ENCODE peak calls at places on chromosomes 5 and 9, in five cellular contexts. I is endodermal cell, H is esophagus squamous epithelium, G is small intestine, C is esophagus muscularis mucosa. N is an unnamed sample.

GRCh38 chr9:89839952-89840351 is 235.1 kb downstream of the GADD45G start:
- DNase-seq in I (peak; percentile 42), G (no peak), H (no peak), C (peak; percentile 89), N (no peak)

GRCh38 chr5:177134653-177135225 is 1.2 kb downstream of the NSD1 start:
- DNase-seq in I (no peak), C (no peak), H (no peak), G (no peak), N (peak; percentile 15)

GRCh38 chr9:132364068-132364467 is 9.3 kb upstream of the SETX start:
- DNase-seq in H (no peak), C (no peak), I (peak; percentile 10), G (peak; percentile 65), N (no peak)

GRCh38 chr5:150069619-150070276 is 16.6 kb downstream of the CSF1R start:
- DNase-seq in G (no peak), C (no peak), H (no peak), I (peak; percentile 71), N (no peak)

GRCh38 chr5:66875325-66875724 is 279.1 kb downstream of the MAST4 start:
- DNase-seq in I (no peak), G (no peak), H (no peak), C (no peak), N (no peak)

GRCh38 chr9:127898433-127899199 is 787 bp downstream of the ST6GALNAC6 start:
- DNase-seq in H (no peak), I (peak; percentile 73), G (no peak), C (no peak), N (no peak)

GRCh38 chr5:150058480-150059126 is 27.8 kb downstream of the CSF1R start:
- DNase-seq in G (peak; percentile 14), I (no peak), H (no peak), C (no peak), N (no peak)

GRCh38 chr5:16465544-16466432 is at the start of gene ZNF622:
- DNase-seq in G (peak; percentile 95), H (peak; percentile 54), I (peak; percentile 96), C (peak; percentile 96), N (peak; percentile 93)

GRCh38 chr9:124004608-124005007 is 7.0 kb upstream of the LHX2 start:
- DNase-seq in I (no peak), G (no peak), H (no peak), C (no peak), N (no peak)

GRCh38 chr5:79924936-79925893 is 65.8 kb downstream of the MTX3 start:
- DNase-seq in I (peak; percentile 69), H (no peak), G (no peak), C (peak; percentile 34), N (no peak)

GRCh38 chr5:98069876-98070512 is 703.5 kb upstream of the RGMB start:
- DNase-seq in I (no peak), G (no peak), C (no peak), H (no peak), N (no peak)

GRCh38 chr9:14961372-14962068 is 51.3 kb upstream of the FREM1 start:
- DNase-seq in I (peak; percentile 69), H (no peak), C (no peak), G (peak; percentile 99), N (peak; percentile 36)

GRCh38 chr5:128213340-128213739 is 129.8 kb downstream of the SLC12A2 start:
- DNase-seq in H (no peak), G (peak; percentile 54), C (no peak), I (peak; percentile 83), N (no peak)

GRCh38 chr5:173727839-173728778 is 111.7 kb upstream of the BOD1 start:
- DNase-seq in I (no peak), H (no peak), G (peak; percentile 39), C (no peak), N (no peak)

GRCh38 chr9:121463026-121463827 is 36.4 kb downstream of the GGTA1 start:
- DNase-seq in I (peak; percentile 95), G (no peak), H (no peak), C (no peak), N (peak; percentile 54)

GRCh38 chr5:175285263-175285662 is 158.7 kb downstream of the DRD1 start:
- DNase-seq in C (no peak), I (no peak), H (no peak), G (peak; percentile 42), N (no peak)

GRCh38 chr5:76794871-76795270 is 24.0 kb upstream of the F2RL1 start:
- DNase-seq in I (no peak), H (no peak), G (no peak), C (no peak), N (no peak)

GRCh38 chr9:84170521-84171141 is 169.9 kb downstream of the SLC28A3 start:
- DNase-seq in H (no peak), G (peak; percentile 69), I (peak; percentile 68), C (peak; percentile 96), N (no peak)

GRCh38 chr5:139636975-139637408 is 11.2 kb upstream of the CXXC5 start:
- DNase-seq in I (no peak), G (peak; percentile 53), C (no peak), H (no peak), N (no peak)

GRCh38 chr5:63128018-63128417 is 549.4 kb downstream of the LRRC70 start:
- DNase-seq in I (no peak), G (no peak), H (no peak), C (no peak), N (no peak)

GRCh38 chr5:107598958-107599357 is 71.8 kb downstream of the EFNA5 start:
- DNase-seq in C (no peak), H (no peak), I (no peak), G (no peak), N (no peak)

GRCh38 chr5:120039111-120039510 is 409.8 kb downstream of the FAM170A start:
- DNase-seq in H (no peak), I (no peak), C (no peak), G (no peak), N (no peak)

GRCh38 chr5:160237571-160238093 is 8.3 kb downstream of the FABP6 start:
- DNase-seq in H (no peak), G (no peak), I (peak; percentile 77), C (no peak), N (no peak)

GRCh38 chr5:148949871-148950863 is 112.7 kb downstream of the SH3TC2 start:
- DNase-seq in G (no peak), H (no peak), I (peak; percentile 62), C (no peak), N (no peak)

GRCh38 chr9:129235041-129235930 is 57.2 kb upstream of the IER5L start:
- DNase-seq in I (no peak), G (no peak), C (no peak), H (no peak), N (no peak)

GRCh38 chr5:71482132-71482531 is 26.7 kb downstream of the BDP1 start:
- DNase-seq in G (peak; percentile 20), C (no peak), I (no peak), H (no peak), N (peak; percentile 52)

GRCh38 chr9:13817754-13818278 is 496.1 kb downstream of the NFIB start:
- DNase-seq in H (no peak), G (no peak), C (no peak), I (no peak), N (no peak)

GRCh38 chr5:125214080-125214479 is 467.6 kb upstream of the ZNF608 start:
- DNase-seq in G (no peak), I (no peak), C (no peak), H (no peak), N (no peak)

GRCh38 chr9:88533951-88534455 is 975 bp upstream of the NXNL2 start:
- DNase-seq in G (peak; percentile 13), H (no peak), C (no peak), I (peak; percentile 86), N (peak; percentile 57)

GRCh38 chr5:174186096-174186495 is 140.6 kb downstream of the NSG2 start:
- DNase-seq in I (peak; percentile 46), H (no peak), G (no peak), C (no peak), N (no peak)

GRCh38 chr5:171386861-171387254 is 791 bp upstream of the NPM1 start:
- DNase-seq in H (no peak), I (peak; percentile 66), G (no peak), C (no peak), N (no peak)

GRCh38 chr5:40191041-40191550 is 488.6 kb upstream of the PTGER4 start:
- DNase-seq in H (no peak), C (no peak), I (no peak), G (no peak), N (no peak)

GRCh38 chr5:75351058-75351926 is 14.3 kb downstream of the HMGCR start:
- DNase-seq in H (no peak), G (no peak), I (no peak), C (no peak), N (no peak)

GRCh38 chr5:75355236-75355635 is 18.2 kb downstream of the HMGCR start:
- DNase-seq in I (no peak), G (no peak), C (no peak), H (no peak), N (no peak)

GRCh38 chr5:75348241-75348640 is 11.2 kb downstream of the HMGCR start:
- DNase-seq in I (no peak), H (no peak), C (no peak), G (no peak), N (no peak)

GRCh38 chr5:75349663-75350062 is 12.6 kb downstream of the HMGCR start:
- DNase-seq in H (no peak), C (no peak), G (no peak), I (no peak), N (no peak)
- H3K4me3 ChIP-seq in H (no peak overlapping the region), C (no peak overlapping the region), G (no peak overlapping the region), I (no peak overlapping the region), N (no peak overlapping the region)

GRCh38 chr9:20511680-20512079 is 110.6 kb downstream of the MLLT3 start:
- DNase-seq in C (no peak), H (no peak), G (no peak), I (no peak), N (no peak)

GRCh38 chr9:20509464-20509863 is 112.8 kb downstream of the MLLT3 start:
- DNase-seq in I (no peak), G (peak; percentile 49), H (no peak), C (no peak), N (no peak)

GRCh38 chr9:20512636-20513035 is 109.7 kb downstream of the MLLT3 start:
- DNase-seq in C (no peak), H (no peak), I (no peak), G (no peak), N (no peak)

GRCh38 chr9:20513126-20513913 is 109.0 kb downstream of the MLLT3 start:
- DNase-seq in G (no peak), I (no peak), C (no peak), H (no peak), N (no peak)

GRCh38 chr9:20512106-20512505 is 110.2 kb downstream of the MLLT3 start:
- DNase-seq in H (no peak), C (no peak), G (peak; percentile 16), I (no peak), N (no peak)
- H3K27ac ChIP-seq in H (no peak overlapping the region), C (peak overlapping the region; percentile 38), G (no peak overlapping the region), I (no peak overlapping the region), N (no peak overlapping the region)

GRCh38 chr5:126681970-126682369 is 81.2 kb downstream of the PHAX start:
- DNase-seq in I (no peak), C (no peak), H (no peak), G (no peak), N (no peak)
- H3K4me1 ChIP-seq in I (peaks cover 9% of the 10 kb centered on the region), C (no peaks in the 10 kb centered on the region), H (no peaks in the 10 kb centered on the region), G (no peaks in the 10 kb centered on the region), N (no peaks in the 10 kb centered on the region)

DNA sequence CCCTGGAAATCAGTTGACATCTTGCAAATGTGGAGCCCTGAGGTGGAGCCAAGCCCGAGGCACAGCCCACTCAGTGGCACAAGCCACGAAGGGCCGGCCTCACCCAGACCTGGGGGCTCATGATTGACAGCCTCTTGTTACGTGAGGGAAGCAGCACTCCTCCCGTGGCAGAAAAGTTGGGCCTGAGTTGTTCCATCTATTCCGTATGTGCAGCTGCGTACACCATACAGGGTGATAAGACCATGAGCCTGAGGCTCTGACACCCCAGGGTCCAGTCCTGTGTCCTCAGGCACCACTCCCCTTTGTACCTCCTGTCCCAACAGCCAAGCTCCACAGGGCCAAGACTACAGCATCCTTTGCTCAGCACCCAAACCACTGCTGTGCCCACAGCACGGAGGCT is 1.9 kb upstream of the ORM2 start:
- DNase-seq in C (no peak), I (no peak), G (no peak), H (no peak), N (no peak)
- H3K4me3 ChIP-seq in C (no peak overlapping the region), I (no peak overlapping the region), G (no peak overlapping the region), H (no peak overlapping the region), N (peak overlapping the region; percentile 38)